ENCODE peak calls at places on chromosomes 3 and 15, in four cellular contexts. D is left ventricle myocardium inferior, S is progenitor cell of endocrine pancreas, X is GM12865. G is an unnamed sample.

GRCh38 chr15:41031232-41032078 is 78.2 kb downstream of the CHAC1 start:
- DNase-seq in S (no peak), D (no peak), X (no peak), G (no peak)

GRCh38 chr15:24878153-24878552 is 76.6 kb upstream of the SNRPN start:
- DNase-seq in X (no peak), S (no peak), D (peak; percentile 26), G (no peak)

GRCh38 chr15:81293728-81294500 is 30.0 kb downstream of the STARD5 start:
- DNase-seq in D (no peak), S (no peak), X (peak; percentile 95), G (peak; percentile 48)

GRCh38 chr3:135214400-135214799 is 419.3 kb downstream of the EPHB1 start:
- DNase-seq in D (no peak), X (no peak), S (no peak), G (no peak)

GRCh38 chr3:12143949-12144504 is 14.7 kb downstream of the TIMP4 start:
- DNase-seq in S (no peak), X (no peak), D (peak; percentile 69), G (no peak)

GRCh38 chr15:36334059-36334458 is 245.4 kb upstream of the CDIN1 start:
- DNase-seq in X (no peak), D (no peak), S (no peak), G (no peak)

GRCh38 chr3:58271901-58272501 is 34.0 kb upstream of the RPP14 start:
- DNase-seq in S (no peak), X (no peak), D (no peak), G (no peak)

GRCh38 chr3:32865364-32865763 is 47.6 kb downstream of the TRIM71 start:
- DNase-seq in S (no peak), D (no peak), X (no peak), G (no peak)

GRCh38 chr3:66413151-66413751 is 87.6 kb downstream of the LRIG1 start:
- DNase-seq in D (no peak), X (no peak), S (no peak), G (no peak)

GRCh38 chr15:94075349-94075748 is 156.0 kb upstream of the MCTP2 start:
- DNase-seq in D (peak; percentile 76), X (no peak), S (no peak), G (no peak)

GRCh38 chr3:154668835-154669234 is 238.8 kb upstream of the GPR149 start:
- DNase-seq in D (no peak), S (no peak), X (no peak), G (no peak)

GRCh38 chr15:93250212-93250611 is 161.2 kb upstream of the RGMA start:
- DNase-seq in S (no peak), X (no peak), D (no peak), G (no peak)

GRCh38 chr15:89926158-89926557 is 13.4 kb upstream of the ARPIN start:
- DNase-seq in S (no peak), X (no peak), D (no peak), G (no peak)

GRCh38 chr15:52294881-52295420 is 653 bp downstream of the MYO5C start:
- DNase-seq in X (no peak), D (no peak), S (no peak), G (no peak)

GRCh38 chr3:129001101-129001816 is at the start of gene EFCC1:
- DNase-seq in X (no peak), D (peak; percentile 85), S (peak; percentile 40), G (no peak)

GRCh38 chr15:69891070-69891491 is 206.6 kb downstream of the TLE3 start:
- DNase-seq in X (no peak), S (no peak), D (no peak), G (no peak)
- TF ChIP-seq CTCF in X (no peak), S (no peak), D (no peak), G (no peak)

GRCh38 chr3:110174908-110175307 is 837.6 kb upstream of the DPPA4 start:
- DNase-seq in D (no peak), S (no peak), X (no peak), G (no peak)

GRCh38 chr3:110178965-110179364 is 841.6 kb upstream of the DPPA4 start:
- DNase-seq in X (no peak), S (no peak), D (no peak), G (no peak)

GRCh38 chr3:110180733-110181132 is 843.4 kb upstream of the DPPA4 start:
- DNase-seq in D (peak; percentile 14), S (no peak), X (no peak), G (no peak)
- TF ChIP-seq CTCF in D (peak; percentile 28), S (no peak), X (no peak), G (no peak)

GRCh38 chr3:38036906-38037305 is 2.1 kb upstream of the DLEC1 start:
- DNase-seq in X (no peak), S (no peak), D (no peak), G (no peak)

GRCh38 chr3:38040400-38040799 is 1.4 kb downstream of the DLEC1 start:
- DNase-seq in D (no peak), X (no peak), S (no peak), G (no peak)

GRCh38 chr3:38039101-38039898 is at the start of gene DLEC1:
- DNase-seq in D (peak; percentile 68), X (peak; percentile 87), S (no peak), G (peak; percentile 68)

GRCh38 chr3:38038447-38038911 is 529 bp upstream of the DLEC1 start:
- DNase-seq in X (no peak), S (no peak), D (no peak), G (no peak)

DNA sequence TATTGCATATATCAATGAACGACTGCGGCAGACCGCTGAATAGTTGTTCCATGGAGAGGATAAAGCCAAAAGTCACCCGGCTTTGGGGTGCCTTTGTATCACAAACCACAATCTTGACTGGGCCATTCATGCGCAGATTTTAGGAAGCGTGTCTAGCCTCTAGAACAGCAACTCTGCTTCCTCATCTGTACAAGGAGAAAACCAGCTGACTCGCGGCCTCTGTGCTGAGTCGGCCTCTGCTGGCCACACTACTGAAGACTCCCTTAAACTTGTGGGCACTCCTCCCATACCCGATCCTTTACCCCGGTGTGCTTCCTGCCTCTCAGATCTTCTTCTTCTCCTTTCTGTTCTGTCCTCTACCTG is 872 bp downstream of the DLEC1 start:
- DNase-seq in X (peak; percentile 49), D (peak; percentile 64), S (no peak), G (peak; percentile 47)
- TF ChIP-seq CTCF in X (peak; percentile 15), D (peak; percentile 48), S (no peak), G (peak; percentile 45)

GRCh38 chr15:68053001-68053400 is 1.1 kb upstream of the PIAS1 start:
- DNase-seq in D (no peak), X (no peak), S (no peak), G (no peak)

GRCh38 chr15:68053701-68053996 is 466 bp upstream of the PIAS1 start:
- DNase-seq in X (no peak), S (no peak), D (no peak), G (no peak)

GRCh38 chr15:68052431-68052830 is 1.7 kb upstream of the PIAS1 start:
- DNase-seq in X (no peak), S (no peak), D (no peak), G (no peak)

GRCh38 chr15:68051907-68052306 is 2.2 kb upstream of the PIAS1 start:
- DNase-seq in D (no peak), X (no peak), S (no peak), G (no peak)

GRCh38 chr15:68051109-68051508 is 3.0 kb upstream of the PIAS1 start:
- DNase-seq in D (no peak), X (peak; percentile 15), S (no peak), G (no peak)
- TF ChIP-seq CTCF in D (no peak), X (no peak), S (no peak), G (no peak)

GRCh38 chr3:86624192-86624591 is 366.8 kb downstream of the VGLL3 start:
- DNase-seq in D (no peak), S (no peak), X (no peak), G (no peak)
- TF ChIP-seq CTCF in D (no peak), S (no peak), X (no peak), G (no peak)

GRCh38 chr15:26156041-26156440 is 292.9 kb upstream of the ATP10A start:
- DNase-seq in X (no peak), D (no peak), S (no peak), G (no peak)

GRCh38 chr15:26160343-26160742 is 297.2 kb upstream of the ATP10A start:
- DNase-seq in X (no peak), S (no peak), D (no peak), G (no peak)

GRCh38 chr15:26157081-26157480 is 294.0 kb upstream of the ATP10A start:
- DNase-seq in D (no peak), X (no peak), S (no peak), G (no peak)

GRCh38 chr15:26158176-26158575 is 295.0 kb upstream of the ATP10A start:
- DNase-seq in D (no peak), S (no peak), X (no peak), G (no peak)
- TF ChIP-seq CTCF in D (no peak), S (no peak), X (no peak), G (no peak)

GRCh38 chr15:43280996-43281395 is 14.3 kb upstream of the TGM5 start:
- DNase-seq in S (no peak), X (no peak), D (no peak), G (no peak)
- TF ChIP-seq CTCF in S (no peak), X (no peak), D (no peak), G (no peak)

GRCh38 chr3:171458857-171459129 is 1.4 kb downstream of the TNIK start:
- DNase-seq in D (no peak), X (no peak), S (no peak), G (peak; percentile 19)

GRCh38 chr3:171459942-171460225 is 321 bp downstream of the TNIK start:
- DNase-seq in S (no peak), X (no peak), D (no peak), G (no peak)

GRCh38 chr3:171459130-171459941 is 869 bp downstream of the TNIK start:
- DNase-seq in X (peak; percentile 68), D (peak; percentile 27), S (peak; percentile 13), G (peak; percentile 43)

GRCh38 chr3:171461087-171461917 is 1.1 kb upstream of the TNIK start:
- DNase-seq in D (no peak), X (peak; percentile 76), S (no peak), G (no peak)

DNA sequence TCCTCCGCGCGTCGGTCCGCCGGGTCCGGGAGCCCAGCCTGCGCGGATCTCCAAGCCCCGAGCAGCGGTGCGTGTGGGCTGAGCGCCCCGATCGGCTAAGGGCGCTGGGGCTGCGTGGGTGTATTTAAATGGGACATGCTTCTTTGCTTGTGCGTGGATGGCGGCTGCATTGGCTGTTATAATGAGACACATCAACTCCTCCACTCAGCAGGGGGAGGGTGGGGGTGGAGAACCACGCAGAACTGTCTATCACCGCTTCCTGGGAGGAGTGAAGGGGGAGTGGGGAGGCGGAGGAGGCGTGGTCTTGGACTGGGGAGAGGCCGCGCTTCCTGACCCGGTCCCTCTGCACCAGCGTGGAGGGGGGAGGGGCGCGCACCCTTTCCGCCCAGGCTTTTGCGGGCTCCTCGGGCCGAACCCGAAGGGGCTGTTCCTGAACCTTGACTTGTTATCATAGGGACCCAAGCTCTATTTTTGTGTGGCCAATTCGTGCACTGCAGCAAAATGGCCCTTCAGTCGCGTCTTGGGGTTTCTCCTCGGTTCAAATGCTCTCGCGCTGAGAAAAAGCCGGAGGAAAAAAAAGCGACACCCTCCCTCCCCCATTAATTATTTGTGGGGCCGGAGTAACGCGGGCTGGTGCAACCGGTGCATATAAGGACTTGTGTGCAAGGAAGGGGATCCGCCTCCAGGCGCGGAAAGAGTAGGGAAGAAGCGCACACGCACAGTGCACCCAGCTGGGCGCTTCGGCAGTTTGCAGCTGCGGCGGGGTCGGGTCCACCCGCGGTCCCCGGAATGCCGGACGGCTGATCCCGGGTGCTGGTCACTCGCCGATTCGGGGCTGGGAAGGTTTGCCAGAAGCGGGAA is at the start of gene TNIK:
- DNase-seq in X (peak; percentile 97), S (peak; percentile 69), D (peak; percentile 94), G (peak; percentile 84)
- TF ChIP-seq CTCF in X (peak; percentile 24), S (peak; percentile 48), D (peak; percentile 45), G (peak; percentile 37)